ENCODE peak calls at places on chromosome 6, in four cellular contexts. One of them, this sample, is unnamed.

GRCh38 chr6:169101981-169102380 is 151.7 kb downstream of the THBS2 start:
- DNase-seq in PC-9: no peak
- DNase-seq in activated naive CD4-positive, alpha-beta T cell treated with anti-CD3 and anti-CD28 coated beads, Interleukin-2, amount 50 U/mL, for 16 hours: no peak
- DNase-seq in MCF 10A: no peak
- DNase-seq in this sample: no peak

GRCh38 chr6:131135244-131136020 is at the start of gene AKAP7:
- DNase-seq in MCF 10A: peak
- DNase-seq in activated naive CD4-positive, alpha-beta T cell treated with anti-CD3 and anti-CD28 coated beads, Interleukin-2, amount 50 U/mL, for 16 hours: peak
- DNase-seq in PC-9: peak
- DNase-seq in this sample: peak

GRCh38 chr6:168138436-168138835 is 59.4 kb upstream of the FRMD1 start:
- DNase-seq in MCF 10A: no peak
- DNase-seq in activated naive CD4-positive, alpha-beta T cell treated with anti-CD3 and anti-CD28 coated beads, Interleukin-2, amount 50 U/mL, for 16 hours: no peak
- DNase-seq in PC-9: no peak
- DNase-seq in this sample: no peak

GRCh38 chr6:100050550-100050949 is 56.5 kb upstream of the MCHR2 start:
- DNase-seq in PC-9: no peak
- DNase-seq in activated naive CD4-positive, alpha-beta T cell treated with anti-CD3 and anti-CD28 coated beads, Interleukin-2, amount 50 U/mL, for 16 hours: no peak
- DNase-seq in MCF 10A: no peak
- DNase-seq in this sample: no peak

GRCh38 chr6:117317261-117317660 is 51.9 kb downstream of the VGLL2 start:
- DNase-seq in PC-9: peak
- DNase-seq in activated naive CD4-positive, alpha-beta T cell treated with anti-CD3 and anti-CD28 coated beads, Interleukin-2, amount 50 U/mL, for 16 hours: no peak
- DNase-seq in MCF 10A: peak
- DNase-seq in this sample: peak

GRCh38 chr6:45691426-45691825 is 313.7 kb upstream of the SUPT3H start:
- DNase-seq in PC-9: no peak
- DNase-seq in activated naive CD4-positive, alpha-beta T cell treated with anti-CD3 and anti-CD28 coated beads, Interleukin-2, amount 50 U/mL, for 16 hours: no peak
- DNase-seq in MCF 10A: no peak
- DNase-seq in this sample: peak

GRCh38 chr6:51098801-51099200 is 280.1 kb downstream of the TFAP2B start:
- DNase-seq in activated naive CD4-positive, alpha-beta T cell treated with anti-CD3 and anti-CD28 coated beads, Interleukin-2, amount 50 U/mL, for 16 hours: no peak
- DNase-seq in MCF 10A: peak
- DNase-seq in PC-9: no peak
- DNase-seq in this sample: no peak

GRCh38 chr6:22886881-22887581 is 317.7 kb downstream of the HDGFL1 start:
- DNase-seq in PC-9: peak
- DNase-seq in activated naive CD4-positive, alpha-beta T cell treated with anti-CD3 and anti-CD28 coated beads, Interleukin-2, amount 50 U/mL, for 16 hours: no peak
- DNase-seq in MCF 10A: no peak
- DNase-seq in this sample: peak

GRCh38 chr6:19771753-19772336 is 65.3 kb upstream of the ID4 start:
- DNase-seq in PC-9: no peak
- DNase-seq in MCF 10A: peak
- DNase-seq in activated naive CD4-positive, alpha-beta T cell treated with anti-CD3 and anti-CD28 coated beads, Interleukin-2, amount 50 U/mL, for 16 hours: no peak
- DNase-seq in this sample: peak

GRCh38 chr6:21586760-21587181 is 6.8 kb upstream of the SOX4 start:
- DNase-seq in PC-9: no peak
- DNase-seq in activated naive CD4-positive, alpha-beta T cell treated with anti-CD3 and anti-CD28 coated beads, Interleukin-2, amount 50 U/mL, for 16 hours: no peak
- DNase-seq in MCF 10A: no peak
- DNase-seq in this sample: peak

This sample was measured in amniotic epithelial cell.